ENCODE peak calls at places on chromosomes 6 and 20, in four cellular contexts. L is K562, V is SK-N-SH, C is HepG2. Z is an unnamed sample.

GRCh38 chr6:36285187-36285612 is 15.3 kb downstream of the PNPLA1 start:
- DNase-seq in L (peak; percentile 57), V (peak; percentile 94), C (no peak), Z (peak; percentile 69)

GRCh38 chr20:45370571-45371204 is 7.4 kb downstream of the TP53TG5 start:
- DNase-seq in C (no peak), L (no peak), V (no peak), Z (no peak)

GRCh38 chr6:105432797-105433196 is 29.9 kb upstream of the PREP start:
- DNase-seq in L (no peak), C (peak; percentile 10), V (no peak), Z (no peak)

GRCh38 chr6:157099912-157100593 is 223.3 kb downstream of the TMEM242 start:
- DNase-seq in L (peak; percentile 39), C (no peak), V (no peak), Z (no peak)

GRCh38 chr6:28824793-28825731 is 98.7 kb downstream of the TRIM27 start:
- DNase-seq in L (no peak), V (no peak), C (no peak), Z (no peak)

GRCh38 chr6:27795697-27796494 is 116.3 kb downstream of the OR2B2 start:
- DNase-seq in C (peak; percentile 95), V (peak; percentile 53), L (peak; percentile 66), Z (no peak)

GRCh38 chr20:59235226-59235625 is 65.2 kb upstream of the EDN3 start:
- DNase-seq in L (no peak), C (no peak), V (no peak), Z (no peak)

GRCh38 chr20:64077876-64078551 is 1.3 kb downstream of the RGS19 start:
- DNase-seq in V (no peak), L (no peak), C (no peak), Z (no peak)

GRCh38 chr6:4599924-4600323 is 176.3 kb upstream of the CDYL start:
- DNase-seq in C (peak; percentile 28), L (no peak), V (no peak), Z (no peak)

GRCh38 chr6:1094306-1094705 is 217.6 kb upstream of the FOXQ1 start:
- DNase-seq in L (no peak), V (no peak), C (no peak), Z (no peak)

GRCh38 chr6:33029297-33030184 is 20.1 kb upstream of the HLA-DOA start:
- DNase-seq in C (no peak), V (no peak), L (no peak), Z (no peak)

GRCh38 chr6:44192428-44193041 is 24.2 kb upstream of the MYMX start:
- DNase-seq in V (no peak), C (no peak), L (no peak), Z (no peak)
- TF ChIP-seq FOXJ3 in V (no peak), C (no peak), L (no peak), Z (no peak)

DNA sequence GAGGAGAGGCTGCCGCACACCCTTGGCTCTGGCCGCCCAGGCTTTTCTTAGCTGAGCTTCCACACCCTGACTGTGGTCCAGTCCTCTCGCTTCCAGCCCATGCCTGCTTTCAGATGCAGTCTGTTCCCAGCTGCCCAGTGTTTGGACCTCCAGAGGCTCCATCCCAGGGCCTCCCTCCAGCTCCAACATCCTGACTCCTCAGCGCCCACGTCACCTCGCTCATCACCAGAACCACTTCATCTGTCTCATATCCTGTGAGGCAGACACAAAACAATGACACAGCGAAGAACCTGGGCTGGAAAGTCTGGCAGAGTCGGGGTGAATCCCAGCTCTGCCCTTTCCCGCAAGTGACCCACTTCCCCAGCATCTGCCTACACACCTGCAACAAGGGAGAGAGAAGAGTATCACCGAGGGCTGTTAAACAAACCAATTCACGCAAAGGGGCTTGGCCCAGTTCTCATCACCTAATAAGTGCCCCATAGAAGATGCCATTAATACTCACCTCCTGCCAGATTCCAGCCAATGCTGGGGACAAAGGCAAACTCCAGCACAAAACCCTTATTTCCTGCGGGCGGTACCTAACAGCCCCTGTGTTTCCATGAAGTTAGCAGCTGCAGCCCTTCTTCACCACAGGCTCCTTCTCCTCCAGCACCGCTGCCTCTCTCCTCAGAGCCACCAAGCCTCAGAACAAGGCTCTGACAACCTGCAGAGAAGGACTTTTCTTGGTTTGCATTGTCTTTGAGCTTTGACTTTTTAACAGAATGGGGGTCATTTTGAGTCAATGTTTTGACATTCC is 133.4 kb upstream of the CDH4 start:
- DNase-seq in C (no peak), V (no peak), L (no peak), Z (no peak)
- TF ChIP-seq FOXJ3 in C (no peak), V (no peak), L (no peak), Z (no peak)

GRCh38 chr6:29965873-29966601 is 23.7 kb downstream of the HLA-A start:
- DNase-seq in C (peak; percentile 95), V (peak; percentile 77), L (peak; percentile 53), Z (no peak)
- TF ChIP-seq FOXJ3 in C (no peak), V (no peak), L (no peak), Z (no peak)

GRCh38 chr20:31707258-31707615 is 15.4 kb downstream of the BCL2L1 start:
- DNase-seq in C (no peak), L (no peak), V (no peak), Z (no peak)

GRCh38 chr20:31707994-31708744 is 14.5 kb downstream of the BCL2L1 start:
- DNase-seq in C (no peak), L (peak; percentile 73), V (no peak), Z (peak; percentile 78)

GRCh38 chr20:31709939-31710338 is 12.7 kb downstream of the BCL2L1 start:
- DNase-seq in V (no peak), C (peak; percentile 67), L (no peak), Z (no peak)

GRCh38 chr20:31710423-31711250 is 12.0 kb downstream of the BCL2L1 start:
- DNase-seq in L (no peak), V (no peak), C (no peak), Z (no peak)

DNA sequence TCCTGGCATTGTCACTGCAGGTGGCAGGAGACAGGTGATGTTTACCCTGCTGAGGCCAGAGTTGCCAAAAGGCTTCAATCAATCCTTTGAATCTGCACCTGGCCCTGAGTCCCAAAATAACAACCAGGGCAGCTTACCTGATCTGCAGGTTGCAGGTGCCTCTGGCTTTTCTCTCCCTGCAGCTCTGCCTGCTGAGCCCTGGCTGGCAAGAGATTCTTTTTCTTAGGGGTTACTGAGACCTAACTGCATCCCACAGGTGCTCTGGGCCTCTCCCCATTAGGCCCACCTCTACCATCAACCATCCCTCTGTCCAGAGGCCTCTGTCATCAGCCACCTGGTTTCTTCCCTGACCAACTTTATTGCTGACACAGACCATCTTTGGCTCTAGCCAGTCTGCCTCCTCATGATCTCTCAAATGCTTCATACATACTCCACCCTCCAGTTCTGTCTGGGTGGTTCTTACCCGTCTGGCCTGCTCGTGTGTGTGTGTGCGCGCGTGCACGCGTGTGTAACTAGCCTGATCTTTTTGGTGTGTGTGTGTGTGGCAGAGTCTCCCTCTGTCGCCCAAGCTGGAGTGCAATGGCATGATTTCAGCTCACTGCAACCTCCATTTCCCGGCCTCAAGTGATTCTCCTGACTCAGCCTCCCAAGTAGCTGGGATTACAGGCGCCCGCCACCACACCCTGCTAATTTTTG is 13.7 kb downstream of the BCL2L1 start:
- DNase-seq in V (no peak), C (no peak), L (no peak), Z (no peak)
- TF ChIP-seq FOXJ3 in V (no peak), C (no peak), L (no peak), Z (no peak)

DNA sequence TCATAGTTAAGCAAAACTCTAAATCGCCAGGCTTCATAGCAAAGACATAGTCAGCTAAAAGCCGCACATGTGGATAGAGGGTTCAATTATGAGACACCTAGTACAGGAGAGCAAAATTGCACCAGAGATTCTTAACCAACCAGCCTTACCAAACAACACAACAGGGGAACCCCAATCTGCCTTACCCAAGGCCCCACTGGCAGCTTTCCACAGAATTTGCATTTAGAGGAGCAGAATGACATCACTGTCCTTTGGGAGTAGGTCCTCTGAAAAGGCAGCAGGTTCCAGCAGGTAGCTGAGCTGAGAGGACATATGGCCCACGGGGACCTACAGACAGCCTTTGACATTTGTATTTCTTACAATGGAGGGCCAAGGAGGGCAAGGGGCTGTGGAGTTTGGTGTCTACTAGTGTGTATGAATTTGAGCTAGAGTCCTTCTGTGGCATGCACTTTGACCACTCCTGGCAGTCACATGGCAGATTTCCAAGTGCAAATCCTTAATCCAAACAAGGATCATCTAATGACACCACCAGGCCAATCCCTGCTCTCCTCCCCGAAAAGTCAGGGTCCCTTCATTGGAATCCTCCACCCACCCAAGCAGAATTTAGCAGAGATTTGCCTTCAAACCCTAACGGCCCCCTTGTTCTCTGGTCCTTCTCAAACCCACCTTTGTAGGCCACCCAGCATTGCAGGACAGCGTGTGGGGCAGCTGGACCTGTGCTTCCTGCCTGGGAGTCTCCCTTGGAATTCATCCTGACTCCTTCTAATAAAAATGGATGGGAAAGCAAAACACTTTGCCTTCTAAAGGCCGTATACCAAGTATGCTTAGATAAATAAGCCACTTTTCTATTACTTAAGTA is 171.2 kb upstream of the SUPT3H start:
- DNase-seq in C (no peak), V (no peak), L (no peak), Z (no peak)
- TF ChIP-seq FOXJ3 in C (no peak), V (no peak), L (no peak), Z (no peak)

GRCh38 chr6:119728220-119728750 is 378.7 kb upstream of the MAN1A1 start:
- DNase-seq in L (no peak), C (peak; percentile 24), V (no peak), Z (no peak)

GRCh38 chr6:119726086-119726485 is 376.5 kb upstream of the MAN1A1 start:
- DNase-seq in V (no peak), C (no peak), L (no peak), Z (no peak)

GRCh38 chr6:119727504-119728219 is 378.1 kb upstream of the MAN1A1 start:
- DNase-seq in L (no peak), C (peak; percentile 26), V (no peak), Z (peak; percentile 29)

DNA sequence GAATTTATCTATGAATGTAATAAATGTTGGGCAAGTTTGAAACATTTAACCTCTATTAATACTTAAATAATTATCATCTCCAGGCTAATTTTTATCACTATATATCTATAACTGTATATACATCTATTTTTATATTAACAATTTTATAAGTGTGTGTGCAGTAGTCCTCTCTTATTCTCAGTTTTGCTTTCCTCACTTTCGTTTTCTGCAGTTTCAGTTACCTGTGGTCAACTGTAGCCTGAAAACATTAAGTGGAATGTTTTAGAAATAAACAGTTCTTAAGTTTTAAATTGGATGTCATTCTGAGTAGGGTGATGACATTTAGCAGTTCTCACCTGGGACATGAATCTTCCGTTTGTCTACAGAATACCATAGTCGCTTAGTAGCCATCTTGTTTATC is 379.4 kb upstream of the MAN1A1 start:
- DNase-seq in C (no peak), V (no peak), L (no peak), Z (no peak)
- TF ChIP-seq FOXJ3 in C (no peak), V (no peak), L (no peak), Z (no peak)

GRCh38 chr20:35511814-35512420 is 17.5 kb downstream of the C20orf173 start:
- DNase-seq in C (peak; percentile 53), V (peak; percentile 48), L (peak; percentile 30), Z (peak; percentile 29)
- TF ChIP-seq FOXJ3 in C (no peak), V (no peak), L (no peak), Z (no peak)